ENCODE peak calls at places on chromosomes 6 and 20, in six cellular contexts. One of them, this sample, is unnamed.

GRCh38 chr20:34709044-34709835 is 5.1 kb downstream of the TP53INP2 start:
- DNase-seq in GM06990: peak; percentile 91
- DNase-seq in brain microvascular endothelial cell: peak; percentile 49
- DNase-seq in RWPE1: peak; percentile 90
- DNase-seq in sciatic nerve: peak; percentile 94
- DNase-seq in AG09319: peak; percentile 52
- DNase-seq in this sample: peak; percentile 84

GRCh38 chr6:137084090-137084489 is 39.3 kb upstream of the IL20RA start:
- DNase-seq in GM06990: no peak
- DNase-seq in brain microvascular endothelial cell: no peak
- DNase-seq in RWPE1: no peak
- DNase-seq in sciatic nerve: no peak
- DNase-seq in AG09319: no peak
- DNase-seq in this sample: no peak

GRCh38 chr20:49320460-49320859 is 42.6 kb upstream of the ZNFX1 start:
- DNase-seq in GM06990: no peak
- DNase-seq in brain microvascular endothelial cell: peak; percentile 49
- DNase-seq in RWPE1: peak; percentile 65
- DNase-seq in sciatic nerve: no peak
- DNase-seq in AG09319: no peak
- DNase-seq in this sample: peak; percentile 16

GRCh38 chr6:16564430-16564829 is 196.8 kb downstream of the ATXN1 start:
- DNase-seq in GM06990: no peak
- DNase-seq in brain microvascular endothelial cell: peak; percentile 52
- DNase-seq in RWPE1: no peak
- DNase-seq in sciatic nerve: no peak
- DNase-seq in AG09319: no peak
- DNase-seq in this sample: no peak

GRCh38 chr6:39076993-39077535 is 28.5 kb downstream of the GLP1R start:
- DNase-seq in GM06990: no peak
- DNase-seq in brain microvascular endothelial cell: no peak
- DNase-seq in RWPE1: no peak
- DNase-seq in sciatic nerve: no peak
- DNase-seq in AG09319: no peak
- DNase-seq in this sample: no peak

GRCh38 chr6:10413850-10414765 is 766 bp downstream of the TFAP2A start:
- DNase-seq in GM06990: no peak
- DNase-seq in brain microvascular endothelial cell: no peak
- DNase-seq in RWPE1: peak; percentile 46
- DNase-seq in sciatic nerve: no peak
- DNase-seq in AG09319: no peak
- DNase-seq in this sample: no peak

GRCh38 chr6:118562959-118563358 is 14.9 kb downstream of the PLN start:
- DNase-seq in GM06990: no peak
- DNase-seq in brain microvascular endothelial cell: no peak
- DNase-seq in RWPE1: no peak
- DNase-seq in sciatic nerve: no peak
- DNase-seq in AG09319: no peak
- DNase-seq in this sample: no peak

GRCh38 chr6:127118505-127119360 is at the start of gene RSPO3:
- DNase-seq in GM06990: peak; percentile 20
- DNase-seq in brain microvascular endothelial cell: peak; percentile 21
- DNase-seq in RWPE1: no peak
- DNase-seq in sciatic nerve: peak; percentile 63
- DNase-seq in AG09319: no peak
- DNase-seq in this sample: no peak

GRCh38 chr6:13590574-13591153 is 16.3 kb downstream of the SIRT5 start:
- DNase-seq in GM06990: no peak
- DNase-seq in brain microvascular endothelial cell: no peak
- DNase-seq in RWPE1: no peak
- DNase-seq in sciatic nerve: no peak
- DNase-seq in AG09319: no peak
- DNase-seq in this sample: no peak

GRCh38 chr6:6631053-6631452 is 42.5 kb downstream of the LY86 start:
- DNase-seq in GM06990: no peak
- DNase-seq in brain microvascular endothelial cell: no peak
- DNase-seq in RWPE1: no peak
- DNase-seq in sciatic nerve: no peak
- DNase-seq in AG09319: no peak
- DNase-seq in this sample: no peak

GRCh38 chr6:129753422-129753821 is 43.4 kb upstream of the ARHGAP18 start:
- DNase-seq in GM06990: no peak
- DNase-seq in brain microvascular endothelial cell: peak; percentile 61
- DNase-seq in RWPE1: no peak
- DNase-seq in sciatic nerve: no peak
- DNase-seq in AG09319: no peak
- DNase-seq in this sample: no peak

GRCh38 chr6:18343741-18344140 is 43.4 kb upstream of the RNF144B start:
- DNase-seq in GM06990: no peak
- DNase-seq in brain microvascular endothelial cell: peak; percentile 83
- DNase-seq in RWPE1: peak; percentile 51
- DNase-seq in sciatic nerve: no peak
- DNase-seq in AG09319: no peak
- DNase-seq in this sample: no peak

GRCh38 chr20:48298851-48299484 is 513.7 kb upstream of the SULF2 start:
- DNase-seq in GM06990: no peak
- DNase-seq in brain microvascular endothelial cell: peak; percentile 96
- DNase-seq in RWPE1: peak; percentile 90
- DNase-seq in sciatic nerve: no peak
- DNase-seq in AG09319: peak; percentile 76
- DNase-seq in this sample: no peak

GRCh38 chr6:74248966-74249365 is 553.0 kb downstream of the CD109 start:
- DNase-seq in GM06990: no peak
- DNase-seq in brain microvascular endothelial cell: no peak
- DNase-seq in RWPE1: no peak
- DNase-seq in sciatic nerve: no peak
- DNase-seq in AG09319: no peak
- DNase-seq in this sample: no peak

This sample was measured in NCI-H1930.